ENCODE peak calls at places on chromosomes 12 and 14, in four cellular contexts. One of them, this sample, is unnamed.

GRCh38 chr14:61598980-61599379 is 96.3 kb upstream of the HIF1A start:
- DNase-seq in SK-N-SH: no peak
- DNase-seq in GM12878: no peak
- DNase-seq in K562: no peak
- DNase-seq in this sample: no peak

GRCh38 chr12:27220057-27220987 is 23.8 kb upstream of the STK38L start:
- DNase-seq in SK-N-SH: no peak
- DNase-seq in GM12878: peak; percentile 90
- DNase-seq in K562: no peak
- DNase-seq in this sample: no peak

GRCh38 chr14:80762829-80763228 is 178.7 kb downstream of the CEP128 start:
- DNase-seq in SK-N-SH: no peak
- DNase-seq in GM12878: no peak
- DNase-seq in K562: no peak
- DNase-seq in this sample: no peak

GRCh38 chr12:95402096-95402495 is 71.9 kb upstream of the METAP2 start:
- DNase-seq in SK-N-SH: no peak
- DNase-seq in GM12878: no peak
- DNase-seq in K562: no peak
- DNase-seq in this sample: no peak

GRCh38 chr14:51869426-51870113 is 9.2 kb downstream of the GNG2 start:
- DNase-seq in SK-N-SH: no peak
- DNase-seq in GM12878: no peak
- DNase-seq in K562: no peak
- DNase-seq in this sample: no peak

GRCh38 chr12:3032770-3033537 is 44.2 kb upstream of the TSPAN9 start:
- DNase-seq in SK-N-SH: no peak
- DNase-seq in GM12878: no peak
- DNase-seq in K562: no peak
- DNase-seq in this sample: no peak

GRCh38 chr12:25769076-25769945 is 189.2 kb upstream of the RASSF8 start:
- DNase-seq in SK-N-SH: no peak
- DNase-seq in GM12878: no peak
- DNase-seq in K562: no peak
- DNase-seq in this sample: no peak

GRCh38 chr12:98227162-98227561 is 288.2 kb upstream of the TMPO start:
- DNase-seq in SK-N-SH: peak; percentile 5
- DNase-seq in GM12878: no peak
- DNase-seq in K562: peak; percentile 18
- DNase-seq in this sample: peak; percentile 21

GRCh38 chr12:66596189-66596588 is 82.7 kb downstream of the GRIP1 start:
- DNase-seq in SK-N-SH: no peak
- DNase-seq in GM12878: no peak
- DNase-seq in K562: no peak
- DNase-seq in this sample: no peak

GRCh38 chr12:71045781-71046180 is 112.0 kb downstream of the TSPAN8 start:
- DNase-seq in SK-N-SH: no peak
- DNase-seq in GM12878: no peak
- DNase-seq in K562: no peak
- DNase-seq in this sample: no peak

GRCh38 chr14:37583358-37584210 is 11.5 kb downstream of the FOXA1 start:
- DNase-seq in SK-N-SH: no peak
- DNase-seq in GM12878: no peak
- DNase-seq in K562: no peak
- DNase-seq in this sample: no peak

GRCh38 chr14:93655078-93655750 is 133.1 kb downstream of the PRIMA1 start:
- DNase-seq in SK-N-SH: peak; percentile 56
- DNase-seq in GM12878: peak; percentile 3
- DNase-seq in K562: peak; percentile 27
- DNase-seq in this sample: peak; percentile 47

GRCh38 chr12:49369723-49370145 is 2.5 kb downstream of the SPATS2 start:
- DNase-seq in SK-N-SH: peak; percentile 44
- DNase-seq in GM12878: peak; percentile 79
- DNase-seq in K562: peak; percentile 48
- DNase-seq in this sample: peak; percentile 45

GRCh38 chr12:88600272-88600671 is 20.0 kb upstream of the KITLG start:
- DNase-seq in SK-N-SH: no peak
- DNase-seq in GM12878: no peak
- DNase-seq in K562: no peak
- DNase-seq in this sample: no peak

GRCh38 chr12:70660620-70661219 is 23.5 kb upstream of the PTPRB start:
- DNase-seq in SK-N-SH: no peak
- DNase-seq in GM12878: no peak
- DNase-seq in K562: peak; percentile 31
- DNase-seq in this sample: no peak

GRCh38 chr12:32183646-32184045 is 77.0 kb downstream of the BICD1 start:
- DNase-seq in SK-N-SH: no peak
- DNase-seq in GM12878: no peak
- DNase-seq in K562: no peak
- DNase-seq in this sample: no peak

GRCh38 chr12:83145325-83145724 is 458.6 kb downstream of the TMTC2 start:
- DNase-seq in SK-N-SH: no peak
- DNase-seq in GM12878: no peak
- DNase-seq in K562: no peak
- DNase-seq in this sample: no peak

GRCh38 chr14:24390696-24391468 is 7.9 kb upstream of the NYNRIN start:
- DNase-seq in SK-N-SH: no peak
- DNase-seq in GM12878: no peak
- DNase-seq in K562: no peak
- DNase-seq in this sample: no peak

GRCh38 chr12:19212245-19212644 is 82.7 kb downstream of the PLEKHA5 start:
- DNase-seq in SK-N-SH: no peak
- DNase-seq in GM12878: no peak
- DNase-seq in K562: no peak
- DNase-seq in this sample: no peak

GRCh38 chr14:67311868-67312267 is 47.7 kb downstream of the ATP6V1D start:
- DNase-seq in SK-N-SH: no peak
- DNase-seq in GM12878: no peak
- DNase-seq in K562: no peak
- DNase-seq in this sample: peak; percentile 43

GRCh38 chr12:28939427-28939826 is 209.7 kb upstream of the FAR2 start:
- DNase-seq in SK-N-SH: no peak
- DNase-seq in GM12878: no peak
- DNase-seq in K562: no peak
- DNase-seq in this sample: no peak
- TF ChIP-seq JUND in SK-N-SH: no peak
- TF ChIP-seq JUND in GM12878: no peak
- TF ChIP-seq JUND in K562: no peak
- TF ChIP-seq JUND in this sample: no peak

GRCh38 chr14:58659846-58660245 is 22.1 kb downstream of the DACT1 start:
- DNase-seq in SK-N-SH: no peak
- DNase-seq in GM12878: no peak
- DNase-seq in K562: no peak
- DNase-seq in this sample: no peak

GRCh38 chr14:58660407-58660806 is 22.6 kb downstream of the DACT1 start:
- DNase-seq in SK-N-SH: no peak
- DNase-seq in GM12878: no peak
- DNase-seq in K562: no peak
- DNase-seq in this sample: no peak

GRCh38 chr14:58662759-58663158 is 25.0 kb downstream of the DACT1 start:
- DNase-seq in SK-N-SH: no peak
- DNase-seq in GM12878: no peak
- DNase-seq in K562: no peak
- DNase-seq in this sample: no peak

GRCh38 chr14:58662028-58662427 is 24.3 kb downstream of the DACT1 start:
- DNase-seq in SK-N-SH: no peak
- DNase-seq in GM12878: no peak
- DNase-seq in K562: no peak
- DNase-seq in this sample: no peak

GRCh38 chr14:58656671-58657411 is 19.1 kb downstream of the DACT1 start:
- DNase-seq in SK-N-SH: no peak
- DNase-seq in GM12878: no peak
- DNase-seq in K562: no peak
- DNase-seq in this sample: no peak
- TF ChIP-seq JUND in SK-N-SH: no peak
- TF ChIP-seq JUND in GM12878: no peak
- TF ChIP-seq JUND in K562: no peak
- TF ChIP-seq JUND in this sample: no peak

GRCh38 chr12:57190037-57190436 is 26.6 kb upstream of the NXPH4 start:
- DNase-seq in SK-N-SH: no peak
- DNase-seq in GM12878: no peak
- DNase-seq in K562: no peak
- DNase-seq in this sample: no peak
- TF ChIP-seq JUND in SK-N-SH: no peak
- TF ChIP-seq JUND in GM12878: no peak
- TF ChIP-seq JUND in K562: no peak
- TF ChIP-seq JUND in this sample: no peak

GRCh38 chr12:915090-915489 is 34.4 kb downstream of the RAD52 start:
- DNase-seq in SK-N-SH: no peak
- DNase-seq in GM12878: no peak
- DNase-seq in K562: no peak
- DNase-seq in this sample: no peak
- TF ChIP-seq JUND in SK-N-SH: no peak
- TF ChIP-seq JUND in GM12878: no peak
- TF ChIP-seq JUND in K562: no peak
- TF ChIP-seq JUND in this sample: no peak

This sample was measured in T47D.